ENCODE peak calls at places on chromosomes 4 and X, in five cellular contexts. One of them, this sample, is unnamed.

GRCh38 chr4:19803406-19803805 is 448.3 kb upstream of the SLIT2 start:
- DNase-seq in H1: no peak
- DNase-seq in SK-N-SH: no peak
- DNase-seq in GM12878: no peak
- DNase-seq in HCT116: no peak
- DNase-seq in this sample: no peak

GRCh38 chrX:27918799-27919198 is 62.5 kb downstream of the DCAF8L1 start:
- DNase-seq in GM12878: no peak
- DNase-seq in SK-N-SH: no peak
- DNase-seq in H1: no peak
- DNase-seq in HCT116: peak
- DNase-seq in this sample: no peak

GRCh38 chr4:175702703-175703102 is 109.4 kb downstream of the GPM6A start:
- DNase-seq in HCT116: no peak
- DNase-seq in SK-N-SH: no peak
- DNase-seq in H1: no peak
- DNase-seq in GM12878: no peak
- DNase-seq in this sample: no peak

GRCh38 chr4:74793757-74794340 is 474 bp downstream of the BTC start:
- DNase-seq in H1: peak
- DNase-seq in GM12878: no peak
- DNase-seq in SK-N-SH: peak
- DNase-seq in HCT116: no peak
- DNase-seq in this sample: peak

GRCh38 chr4:38670061-38670894 is 6.3 kb downstream of the KLF3 start:
- DNase-seq in H1: no peak
- DNase-seq in SK-N-SH: peak
- DNase-seq in HCT116: no peak
- DNase-seq in GM12878: no peak
- DNase-seq in this sample: no peak

GRCh38 chr4:24063771-24064170 is 173.9 kb upstream of the PPARGC1A start:
- DNase-seq in SK-N-SH: peak
- DNase-seq in H1: no peak
- DNase-seq in GM12878: no peak
- DNase-seq in HCT116: no peak
- DNase-seq in this sample: no peak

GRCh38 chr4:5378002-5378401 is 326.7 kb downstream of the STK32B start:
- DNase-seq in GM12878: no peak
- DNase-seq in H1: no peak
- DNase-seq in SK-N-SH: no peak
- DNase-seq in HCT116: peak
- DNase-seq in this sample: no peak

GRCh38 chr4:41963105-41963504 is 18.5 kb upstream of the DCAF4L1 start:
- DNase-seq in SK-N-SH: peak
- DNase-seq in HCT116: peak
- DNase-seq in GM12878: no peak
- DNase-seq in H1: no peak
- DNase-seq in this sample: peak

GRCh38 chrX:68114573-68115199 is 318.6 kb downstream of the OPHN1 start:
- DNase-seq in HCT116: no peak
- DNase-seq in H1: no peak
- DNase-seq in SK-N-SH: no peak
- DNase-seq in GM12878: no peak
- DNase-seq in this sample: no peak

GRCh38 chr4:82555279-82555678 is 6.5 kb downstream of the TMEM150C start:
- DNase-seq in HCT116: no peak
- DNase-seq in GM12878: no peak
- DNase-seq in SK-N-SH: peak
- DNase-seq in H1: no peak
- DNase-seq in this sample: no peak

GRCh38 chr4:94889961-94890360 is 132.2 kb downstream of the BMPR1B start:
- DNase-seq in GM12878: no peak
- DNase-seq in SK-N-SH: no peak
- DNase-seq in HCT116: no peak
- DNase-seq in H1: no peak
- DNase-seq in this sample: no peak

GRCh38 chr4:34676390-34676789 is 1567.9 kb downstream of the ARAP2 start:
- DNase-seq in H1: no peak
- DNase-seq in GM12878: no peak
- DNase-seq in HCT116: peak
- DNase-seq in SK-N-SH: no peak
- DNase-seq in this sample: no peak

GRCh38 chr4:139453041-139453370 is 915 bp upstream of the RAB33B start:
- DNase-seq in HCT116: no peak
- DNase-seq in GM12878: peak
- DNase-seq in H1: no peak
- DNase-seq in SK-N-SH: no peak
- DNase-seq in this sample: peak

GRCh38 chr4:87541956-87542709 is 13.0 kb upstream of the SPARCL1 start:
- DNase-seq in SK-N-SH: no peak
- DNase-seq in GM12878: no peak
- DNase-seq in H1: no peak
- DNase-seq in HCT116: no peak
- DNase-seq in this sample: no peak

GRCh38 chr4:79852305-79852730 is 220.7 kb downstream of the ANTXR2 start:
- DNase-seq in SK-N-SH: no peak
- DNase-seq in H1: no peak
- DNase-seq in HCT116: peak
- DNase-seq in GM12878: no peak
- DNase-seq in this sample: no peak

GRCh38 chrX:63930140-63930539 is 145.1 kb upstream of the ARHGEF9 start:
- DNase-seq in H1: no peak
- DNase-seq in HCT116: peak
- DNase-seq in GM12878: no peak
- DNase-seq in SK-N-SH: peak
- DNase-seq in this sample: peak

GRCh38 chr4:182126567-182126966 is 116.6 kb upstream of the TENM3 start:
- DNase-seq in HCT116: no peak
- DNase-seq in H1: no peak
- DNase-seq in GM12878: no peak
- DNase-seq in SK-N-SH: no peak
- DNase-seq in this sample: no peak

GRCh38 chr4:48129307-48130014 is 4.6 kb downstream of the TXK start:
- DNase-seq in HCT116: no peak
- DNase-seq in SK-N-SH: no peak
- DNase-seq in H1: no peak
- DNase-seq in GM12878: no peak
- DNase-seq in this sample: peak

GRCh38 chr4:93911671-93912070 is 83.1 kb downstream of the ATOH1 start:
- DNase-seq in H1: no peak
- DNase-seq in GM12878: no peak
- DNase-seq in SK-N-SH: no peak
- DNase-seq in HCT116: no peak
- DNase-seq in this sample: no peak

GRCh38 chr4:87345139-87345538 is 22.5 kb upstream of the HSD17B13 start:
- DNase-seq in HCT116: no peak
- DNase-seq in GM12878: no peak
- DNase-seq in H1: no peak
- DNase-seq in SK-N-SH: no peak
- DNase-seq in this sample: no peak

GRCh38 chr4:69781458-69782418 is 21.3 kb upstream of the SULT1B1 start:
- DNase-seq in H1: no peak
- DNase-seq in SK-N-SH: no peak
- DNase-seq in GM12878: no peak
- DNase-seq in HCT116: no peak
- DNase-seq in this sample: no peak

GRCh38 chr4:69831646-69832325 is 28.2 kb downstream of the SULT1E1 start:
- DNase-seq in HCT116: no peak
- DNase-seq in SK-N-SH: no peak
- DNase-seq in H1: no peak
- DNase-seq in GM12878: peak
- DNase-seq in this sample: no peak

GRCh38 chr4:3037957-3038451 is 36.3 kb downstream of the HTT-AS start:
- DNase-seq in HCT116: no peak
- DNase-seq in SK-N-SH: no peak
- DNase-seq in H1: no peak
- DNase-seq in GM12878: no peak
- DNase-seq in this sample: no peak

GRCh38 chrX:46554942-46555341 is 9.7 kb upstream of the ZNF674 start:
- DNase-seq in HCT116: no peak
- DNase-seq in GM12878: no peak
- DNase-seq in SK-N-SH: no peak
- DNase-seq in H1: no peak
- DNase-seq in this sample: peak

GRCh38 chr4:80335554-80336358 is at the start of gene CFAP299:
- DNase-seq in H1: peak
- DNase-seq in SK-N-SH: peak
- DNase-seq in HCT116: peak
- DNase-seq in GM12878: peak
- DNase-seq in this sample: no peak

GRCh38 chr4:189940178-189941004 is at the start of gene FRG1:
- DNase-seq in H1: peak
- DNase-seq in GM12878: peak
- DNase-seq in HCT116: peak
- DNase-seq in SK-N-SH: peak
- DNase-seq in this sample: peak

DNA sequence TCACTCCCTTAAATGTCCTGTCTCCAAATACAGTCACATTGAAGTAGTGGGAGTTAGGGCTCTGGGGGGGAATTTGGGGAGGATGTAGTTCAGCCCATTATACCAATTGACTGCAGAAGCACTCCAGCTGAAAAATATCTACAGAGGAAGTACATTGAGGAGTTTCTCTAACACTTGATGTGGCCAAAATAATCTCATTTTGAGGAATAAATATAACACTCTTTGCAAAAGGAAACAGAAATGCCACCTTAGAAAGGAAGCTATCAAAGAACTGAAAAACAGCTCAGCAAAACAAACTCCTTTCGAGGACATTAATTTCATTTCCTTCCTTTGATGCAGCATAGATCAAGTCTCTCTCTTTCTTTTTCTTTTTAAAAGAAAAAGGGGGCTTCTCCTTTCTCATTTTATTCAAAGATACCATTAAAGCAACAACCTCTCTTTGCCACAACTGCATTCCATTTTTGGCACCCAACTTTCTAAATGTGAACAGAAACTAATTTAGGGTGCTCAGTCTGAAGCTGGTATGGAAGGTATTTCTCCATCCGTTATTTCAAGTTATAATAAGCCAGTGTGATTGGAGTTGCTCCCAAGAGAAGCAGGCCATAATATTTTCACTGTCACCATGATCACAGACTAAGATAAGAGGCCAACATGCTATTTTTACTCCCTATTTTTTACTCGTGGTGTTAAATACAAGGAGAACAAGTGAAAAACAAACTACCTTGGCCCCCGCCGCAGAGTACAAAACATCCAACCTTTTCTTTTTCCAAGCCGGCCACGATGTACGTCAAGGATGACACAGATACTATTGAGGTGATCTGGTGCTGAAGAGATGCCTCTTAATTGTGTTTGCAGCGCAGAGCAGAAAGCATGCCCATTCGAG is 230.4 kb upstream of the GATB start:
- DNase-seq in SK-N-SH: no peak
- DNase-seq in HCT116: no peak
- DNase-seq in GM12878: no peak
- DNase-seq in H1: no peak
- DNase-seq in this sample: no peak
- TF ChIP-seq JUND in SK-N-SH: no peak
- TF ChIP-seq JUND in HCT116: no peak
- TF ChIP-seq JUND in GM12878: no peak
- TF ChIP-seq JUND in H1: no peak
- TF ChIP-seq JUND in this sample: no peak

GRCh38 chrX:103687696-103688191 is 1.2 kb upstream of the MORF4L2 start:
- DNase-seq in H1: peak
- DNase-seq in SK-N-SH: peak
- DNase-seq in GM12878: peak
- DNase-seq in HCT116: peak
- DNase-seq in this sample: no peak
- TF ChIP-seq JUND in H1: no peak
- TF ChIP-seq JUND in SK-N-SH: no peak
- TF ChIP-seq JUND in GM12878: no peak
- TF ChIP-seq JUND in HCT116: no peak
- TF ChIP-seq JUND in this sample: no peak

DNA sequence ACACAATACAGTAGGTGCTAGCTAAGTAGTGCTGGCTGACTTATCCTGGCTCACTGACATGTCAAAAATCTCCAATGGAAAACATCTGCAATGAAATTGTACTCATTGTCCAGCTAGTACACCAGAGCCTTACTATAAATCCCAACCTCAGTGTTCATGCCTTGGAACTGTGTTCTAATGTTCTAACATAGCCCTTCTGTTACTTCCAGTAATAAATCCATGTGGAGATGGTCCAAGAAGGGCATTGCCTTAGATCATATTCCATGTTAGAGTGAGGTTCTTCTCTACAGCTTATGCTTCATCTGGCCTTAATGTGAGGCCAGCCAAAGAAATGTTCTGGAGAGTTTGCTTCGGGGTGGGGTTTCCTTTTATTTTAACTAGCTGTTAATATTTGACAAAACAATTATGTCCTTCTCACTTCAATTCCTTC is 25.1 kb downstream of the ENOX2 start:
- DNase-seq in H1: no peak
- DNase-seq in SK-N-SH: no peak
- DNase-seq in GM12878: no peak
- DNase-seq in HCT116: no peak
- DNase-seq in this sample: no peak
- TF ChIP-seq JUND in H1: no peak
- TF ChIP-seq JUND in SK-N-SH: no peak
- TF ChIP-seq JUND in GM12878: no peak
- TF ChIP-seq JUND in HCT116: no peak
- TF ChIP-seq JUND in this sample: no peak

DNA sequence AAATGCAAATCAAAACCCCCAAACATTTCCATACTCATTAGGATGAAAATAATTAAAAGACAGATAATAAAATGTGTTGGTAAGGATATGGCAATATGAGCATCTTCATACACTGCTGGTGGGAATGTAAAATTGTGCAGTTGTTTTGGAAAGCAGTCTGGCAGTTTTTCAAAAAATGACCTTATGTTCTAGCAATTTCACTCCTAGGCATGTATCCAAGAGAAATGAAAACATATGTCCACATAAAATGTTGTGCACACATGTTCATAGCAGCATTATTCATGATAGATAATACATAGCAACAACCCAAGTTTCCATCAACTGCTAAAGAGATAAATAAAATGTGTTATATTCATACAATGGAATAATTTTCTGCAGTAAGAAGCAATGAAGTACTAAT is 14.7 kb upstream of the GPRASP2 start:
- DNase-seq in HCT116: no peak
- DNase-seq in GM12878: no peak
- DNase-seq in H1: no peak
- DNase-seq in SK-N-SH: no peak
- DNase-seq in this sample: no peak
- TF ChIP-seq JUND in HCT116: no peak
- TF ChIP-seq JUND in GM12878: no peak
- TF ChIP-seq JUND in H1: no peak
- TF ChIP-seq JUND in SK-N-SH: no peak
- TF ChIP-seq JUND in this sample: no peak

GRCh38 chr4:148443550-148444295 is 1.5 kb upstream of the NR3C2 start:
- DNase-seq in HCT116: no peak
- DNase-seq in GM12878: no peak
- DNase-seq in SK-N-SH: peak
- DNase-seq in H1: peak
- DNase-seq in this sample: no peak
- TF ChIP-seq JUND in HCT116: no peak
- TF ChIP-seq JUND in GM12878: no peak
- TF ChIP-seq JUND in SK-N-SH: no peak
- TF ChIP-seq JUND in H1: no peak
- TF ChIP-seq JUND in this sample: no peak

GRCh38 chrX:30635630-30636029 is 17.6 kb upstream of the GK start:
- DNase-seq in SK-N-SH: peak
- DNase-seq in H1: no peak
- DNase-seq in HCT116: no peak
- DNase-seq in GM12878: no peak
- DNase-seq in this sample: no peak
- TF ChIP-seq JUND in SK-N-SH: no peak
- TF ChIP-seq JUND in H1: no peak
- TF ChIP-seq JUND in HCT116: no peak
- TF ChIP-seq JUND in GM12878: no peak
- TF ChIP-seq JUND in this sample: no peak